ENCODE peak calls at places on chromosomes 6 and 20, in nine cellular contexts. P is spleen, E is pancreas, Z is kidney, F is heart left ventricle, V is MM.1S, W is left lung, G is brain microvascular endothelial cell, B is fibroblast of mammary gland. M is an unnamed sample.

GRCh38 chr6:74409447-74409846 is 713.4 kb downstream of the CD109 start:
- DNase-seq in P (no peak), E (no peak), Z (no peak), F (no peak), V (peak; percentile 20), W (no peak), G (peak; percentile 66), B (peak; percentile 85), M (peak; percentile 7)

GRCh38 chr20:64080013-64080812 is at the start of gene OPRL1:
- DNase-seq in P (peak; percentile 96), E (no peak), Z (no peak), F (no peak), V (no peak), W (peak; percentile 96), G (no peak), B (no peak), M (no peak)

GRCh38 chr6:31784270-31784925 is 7.3 kb upstream of the VWA7 start:
- DNase-seq in P (no peak), E (no peak), Z (peak; percentile 54), F (no peak), V (no peak), W (peak; percentile 37), G (no peak), B (no peak), M (no peak)

GRCh38 chr20:34420146-34420545 is 57.1 kb downstream of the ITCH start:
- DNase-seq in P (no peak), E (no peak), Z (no peak), F (no peak), V (no peak), W (no peak), G (no peak), B (no peak), M (peak; percentile 60)

GRCh38 chr6:162343196-162343901 is 384.2 kb downstream of the PRKN start:
- DNase-seq in P (no peak), E (no peak), Z (no peak), F (no peak), V (no peak), W (no peak), G (no peak), B (peak; percentile 35), M (no peak)

GRCh38 chr6:160430203-160430602 is 82.0 kb downstream of the SLC22A3 start:
- DNase-seq in P (no peak), E (no peak), Z (no peak), F (no peak), V (no peak), W (no peak), G (no peak), B (peak; percentile 75), M (no peak)

GRCh38 chr20:48651271-48651670 is 176.5 kb downstream of the PREX1 start:
- DNase-seq in P (peak; percentile 56), E (no peak), Z (no peak), F (no peak), V (no peak), W (no peak), G (no peak), B (no peak), M (no peak)

GRCh38 chr6:39076086-39076992 is 27.8 kb downstream of the GLP1R start:
- DNase-seq in P (no peak), E (no peak), Z (no peak), F (no peak), V (no peak), W (no peak), G (no peak), B (no peak), M (no peak)

GRCh38 chr20:19354950-19355349 is 142.5 kb downstream of the SLC24A3 start:
- DNase-seq in P (no peak), E (no peak), Z (no peak), F (no peak), V (no peak), W (no peak), G (no peak), B (no peak), M (no peak)

GRCh38 chr20:57705103-57705899 is 4.5 kb downstream of the PMEPA1 start:
- DNase-seq in P (no peak), E (no peak), Z (no peak), F (no peak), V (peak; percentile 3), W (no peak), G (no peak), B (no peak), M (no peak)

GRCh38 chr6:158016571-158017383 is 35.1 kb downstream of the SYNJ2 start:
- DNase-seq in P (peak; percentile 47), E (no peak), Z (peak; percentile 45), F (no peak), V (no peak), W (peak; percentile 53), G (no peak), B (no peak), M (no peak)

GRCh38 chr6:148963738-148964137 is 216.9 kb downstream of the UST start:
- DNase-seq in P (no peak), E (no peak), Z (no peak), F (no peak), V (no peak), W (no peak), G (no peak), B (no peak), M (no peak)

GRCh38 chr20:41717464-41717863 is 99.3 kb upstream of the CHD6 start:
- DNase-seq in P (no peak), E (no peak), Z (no peak), F (no peak), V (no peak), W (no peak), G (peak; percentile 8), B (peak; percentile 41), M (no peak)

GRCh38 chr6:142372348-142372747 is 70.5 kb downstream of the ADGRG6 start:
- DNase-seq in P (no peak), E (no peak), Z (no peak), F (no peak), V (no peak), W (no peak), G (peak; percentile 26), B (peak; percentile 7), M (peak; percentile 65)
- TF ChIP-seq CTCF in P (no peak), E (no peak), Z (no peak), F (no peak), V (no peak), W (no peak), G (peak; percentile 7), B (no peak), M (no peak)

DNA sequence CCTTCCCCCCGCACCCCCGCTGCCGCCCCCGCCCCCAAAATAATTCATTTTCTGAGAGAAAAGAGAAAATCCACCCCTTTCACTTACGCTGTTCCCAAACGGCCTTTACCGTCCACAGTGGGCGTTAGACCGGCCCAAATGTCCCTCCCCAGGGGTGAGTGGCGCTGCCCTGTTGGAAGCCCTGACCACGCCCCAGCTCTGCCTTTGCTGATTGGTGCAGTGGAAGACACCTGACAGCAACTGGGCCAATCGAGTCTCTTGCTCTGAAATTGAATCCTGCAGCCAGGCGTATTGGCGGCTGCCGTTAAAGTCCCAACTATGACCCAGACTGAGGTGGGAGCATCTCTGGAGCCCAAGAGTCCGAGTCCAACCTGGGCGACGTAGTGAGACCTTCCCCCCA is 15.7 kb downstream of the ZFP64 start:
- DNase-seq in P (no peak), E (no peak), Z (no peak), F (no peak), V (no peak), W (no peak), G (no peak), B (no peak), M (no peak)
- H3K4me3 ChIP-seq in P (no peak overlapping the region), E (no peak overlapping the region), Z (no peak overlapping the region), F (no peak overlapping the region), V (no peak overlapping the region), W (no peak overlapping the region), G (no peak overlapping the region), B (no peak overlapping the region), M (no peak overlapping the region)

DNA sequence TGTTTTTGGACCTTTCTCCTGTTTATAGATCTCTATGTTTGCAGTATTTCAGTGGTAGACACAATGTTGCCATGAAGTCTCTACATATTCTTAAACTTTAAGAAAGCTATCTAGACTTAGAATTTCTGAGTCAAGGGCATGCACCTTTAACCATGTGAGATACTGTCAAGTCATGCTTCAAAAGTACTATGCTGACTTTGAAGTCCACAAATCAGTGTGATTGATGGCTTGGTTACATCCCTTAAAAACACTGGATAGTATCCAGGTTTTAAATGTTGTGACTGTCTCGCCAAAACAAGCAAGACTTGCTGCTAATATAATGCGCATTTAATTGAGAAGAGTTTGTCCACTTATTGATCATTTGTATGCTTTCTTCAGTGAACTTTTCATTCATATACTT is 30.5 kb downstream of the ZNF334 start:
- DNase-seq in P (no peak), E (no peak), Z (no peak), F (no peak), V (no peak), W (no peak), G (no peak), B (no peak), M (no peak)
- TF ChIP-seq CTCF in P (no peak), E (no peak), Z (no peak), F (no peak), V (no peak), W (no peak), G (no peak), B (no peak), M (no peak)

GRCh38 chr20:63009988-63010769 is 3.4 kb upstream of the BHLHE23 start:
- DNase-seq in P (peak; percentile 83), E (no peak), Z (no peak), F (no peak), V (peak; percentile 89), W (peak; percentile 53), G (no peak), B (peak; percentile 16), M (no peak)

GRCh38 chr20:63007472-63007721 is 633 bp upstream of the BHLHE23 start:
- DNase-seq in P (no peak), E (no peak), Z (no peak), F (no peak), V (no peak), W (no peak), G (no peak), B (no peak), M (no peak)

GRCh38 chr20:63008541-63009043 is 1.8 kb upstream of the BHLHE23 start:
- DNase-seq in P (no peak), E (no peak), Z (no peak), F (no peak), V (no peak), W (no peak), G (no peak), B (no peak), M (no peak)

GRCh38 chr20:63007722-63008488 is 1.1 kb upstream of the BHLHE23 start:
- DNase-seq in P (no peak), E (no peak), Z (no peak), F (no peak), V (no peak), W (peak; percentile 69), G (no peak), B (no peak), M (no peak)

DNA sequence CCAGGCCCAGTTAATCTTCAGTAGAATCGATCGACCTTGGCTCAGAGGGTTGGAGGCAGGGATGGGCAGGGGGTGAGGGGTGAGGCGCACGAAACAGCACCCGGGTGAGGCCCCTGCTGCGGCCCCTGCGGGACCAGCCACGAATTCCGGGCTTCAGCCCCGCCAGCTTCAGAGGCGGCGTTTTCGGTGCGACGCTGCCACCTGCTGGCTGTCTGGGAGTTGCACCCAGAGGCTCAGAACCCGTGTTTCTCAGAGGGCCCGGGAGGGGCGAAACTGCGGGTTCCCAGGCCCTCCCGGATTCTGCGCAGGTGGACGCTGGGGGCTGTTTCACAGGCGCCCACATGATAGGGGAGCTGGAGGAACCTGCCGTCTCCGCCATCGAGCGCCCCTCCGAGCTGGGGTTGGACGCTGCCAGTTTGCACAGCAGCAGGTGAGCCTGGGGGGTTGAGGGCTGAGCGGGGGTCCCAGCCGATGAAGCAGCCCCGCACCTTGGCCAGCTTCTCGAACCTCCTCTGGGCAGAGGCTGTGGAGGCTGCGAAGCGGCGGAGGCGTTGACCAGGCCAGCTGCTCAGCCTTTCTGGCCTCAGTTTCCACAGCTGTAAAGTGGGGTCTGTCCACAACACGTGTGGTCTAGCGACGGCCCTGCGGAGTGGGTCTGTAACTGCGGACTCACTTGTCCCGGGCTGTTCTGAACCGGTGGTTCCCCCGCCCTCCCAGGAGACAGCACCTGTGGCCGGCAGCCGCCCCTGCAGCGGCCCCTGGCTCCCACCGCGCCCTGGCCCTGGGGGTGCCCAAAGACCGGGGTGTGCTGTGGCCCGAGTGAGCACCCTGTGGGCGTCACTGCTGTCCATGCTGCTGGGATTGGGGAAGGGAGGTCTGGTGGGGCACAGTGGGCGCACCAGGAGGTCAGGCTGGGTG is 2.5 kb upstream of the BHLHE23 start:
- DNase-seq in P (peak; percentile 94), E (peak; percentile 54), Z (no peak), F (peak; percentile 69), V (peak; percentile 87), W (peak; percentile 94), G (peak; percentile 33), B (peak; percentile 45), M (no peak)
- H3K4me3 ChIP-seq in P (peak overlapping the region; percentile 60), E (no peak overlapping the region), Z (no peak overlapping the region), F (no peak overlapping the region), V (peak overlapping the region; percentile 73), W (no peak overlapping the region), G (no peak overlapping the region), B (no peak overlapping the region), M (no peak overlapping the region)